ENCODE peak calls at places on chromosome 5, in seven cellular contexts. One of them, this sample, is unnamed.

GRCh38 chr5:177373806-177374205 is 10.4 kb upstream of the SLC34A1 start:
- DNase-seq in memory B cell: no peak
- DNase-seq in T-cell: no peak
- DNase-seq in fibroblast of lung: no peak
- DNase-seq in ELR: no peak
- DNase-seq in naive thymus-derived CD8-positive, alpha-beta T cell: no peak
- DNase-seq in CD4-positive, alpha-beta T cell: no peak
- DNase-seq in this sample: no peak

GRCh38 chr5:32030226-32030625 is 143.9 kb downstream of the GOLPH3 start:
- DNase-seq in ELR: peak
- DNase-seq in CD4-positive, alpha-beta T cell: no peak
- DNase-seq in memory B cell: no peak
- DNase-seq in fibroblast of lung: no peak
- DNase-seq in naive thymus-derived CD8-positive, alpha-beta T cell: no peak
- DNase-seq in T-cell: no peak
- DNase-seq in this sample: no peak

GRCh38 chr5:180070726-180071417 is 687 bp downstream of the RNF130 start:
- DNase-seq in naive thymus-derived CD8-positive, alpha-beta T cell: no peak
- DNase-seq in T-cell: no peak
- DNase-seq in memory B cell: no peak
- DNase-seq in ELR: peak
- DNase-seq in CD4-positive, alpha-beta T cell: no peak
- DNase-seq in fibroblast of lung: peak
- DNase-seq in this sample: peak

GRCh38 chr5:37308796-37309195 is 59.6 kb upstream of the CPLANE1 start:
- DNase-seq in memory B cell: no peak
- DNase-seq in CD4-positive, alpha-beta T cell: no peak
- DNase-seq in naive thymus-derived CD8-positive, alpha-beta T cell: no peak
- DNase-seq in fibroblast of lung: peak
- DNase-seq in ELR: peak
- DNase-seq in T-cell: no peak
- DNase-seq in this sample: no peak

GRCh38 chr5:157197088-157197487 is 16.4 kb downstream of the ITK start:
- DNase-seq in ELR: no peak
- DNase-seq in fibroblast of lung: no peak
- DNase-seq in naive thymus-derived CD8-positive, alpha-beta T cell: peak
- DNase-seq in T-cell: peak
- DNase-seq in memory B cell: no peak
- DNase-seq in CD4-positive, alpha-beta T cell: peak
- DNase-seq in this sample: no peak

GRCh38 chr5:35904443-35905132 is 33.8 kb downstream of the CAPSL start:
- DNase-seq in memory B cell: no peak
- DNase-seq in T-cell: no peak
- DNase-seq in fibroblast of lung: no peak
- DNase-seq in naive thymus-derived CD8-positive, alpha-beta T cell: no peak
- DNase-seq in ELR: no peak
- DNase-seq in CD4-positive, alpha-beta T cell: no peak
- DNase-seq in this sample: no peak

GRCh38 chr5:16736158-16736994 is 119.6 kb upstream of the RETREG1 start:
- DNase-seq in fibroblast of lung: peak
- DNase-seq in T-cell: no peak
- DNase-seq in memory B cell: no peak
- DNase-seq in naive thymus-derived CD8-positive, alpha-beta T cell: no peak
- DNase-seq in ELR: peak
- DNase-seq in CD4-positive, alpha-beta T cell: no peak
- DNase-seq in this sample: peak

GRCh38 chr5:24621809-24622208 is 23.0 kb downstream of the CDH10 start:
- DNase-seq in memory B cell: no peak
- DNase-seq in naive thymus-derived CD8-positive, alpha-beta T cell: no peak
- DNase-seq in ELR: no peak
- DNase-seq in T-cell: no peak
- DNase-seq in CD4-positive, alpha-beta T cell: no peak
- DNase-seq in fibroblast of lung: peak
- DNase-seq in this sample: peak

GRCh38 chr5:6567068-6567467 is 65.8 kb downstream of the NSUN2 start:
- DNase-seq in naive thymus-derived CD8-positive, alpha-beta T cell: no peak
- DNase-seq in ELR: no peak
- DNase-seq in fibroblast of lung: no peak
- DNase-seq in CD4-positive, alpha-beta T cell: no peak
- DNase-seq in memory B cell: no peak
- DNase-seq in T-cell: no peak
- DNase-seq in this sample: no peak

This sample was measured in midbrain.